ENCODE peak calls at places on chromosome 19, in six cellular contexts. One of them, this sample, is unnamed.

GRCh38 chr19:8269724-8270123 is 38.4 kb downstream of the CD320 start:
- DNase-seq in CD4-positive, alpha-beta T cell: no peak
- DNase-seq in cardiac muscle cell: no peak
- DNase-seq in keratinocyte: no peak
- DNase-seq in AG10803: no peak
- DNase-seq in IMR-90: no peak
- DNase-seq in this sample: no peak

GRCh38 chr19:49847731-49848696 is 2.9 kb upstream of the PTOV1 start:
- DNase-seq in CD4-positive, alpha-beta T cell: no peak
- DNase-seq in cardiac muscle cell: peak; percentile 90
- DNase-seq in keratinocyte: no peak
- DNase-seq in AG10803: peak; percentile 82
- DNase-seq in IMR-90: peak; percentile 91
- DNase-seq in this sample: no peak

GRCh38 chr19:1122021-1122971 is 18.5 kb downstream of the GPX4 start:
- DNase-seq in CD4-positive, alpha-beta T cell: no peak
- DNase-seq in cardiac muscle cell: no peak
- DNase-seq in keratinocyte: no peak
- DNase-seq in AG10803: no peak
- DNase-seq in IMR-90: no peak
- DNase-seq in this sample: no peak

GRCh38 chr19:1286451-1286858 is 782 bp downstream of the EFNA2 start:
- DNase-seq in CD4-positive, alpha-beta T cell: no peak
- DNase-seq in cardiac muscle cell: no peak
- DNase-seq in keratinocyte: no peak
- DNase-seq in AG10803: no peak
- DNase-seq in IMR-90: no peak
- DNase-seq in this sample: no peak

GRCh38 chr19:1863638-1864479 is 480 bp upstream of the KLF16 start:
- DNase-seq in CD4-positive, alpha-beta T cell: peak; percentile 91
- DNase-seq in cardiac muscle cell: peak; percentile 97
- DNase-seq in keratinocyte: no peak
- DNase-seq in AG10803: peak; percentile 93
- DNase-seq in IMR-90: peak; percentile 92
- DNase-seq in this sample: peak; percentile 94

GRCh38 chr19:39327318-39327717 is 6.7 kb upstream of the LRFN1 start:
- DNase-seq in CD4-positive, alpha-beta T cell: no peak
- DNase-seq in cardiac muscle cell: no peak
- DNase-seq in keratinocyte: no peak
- DNase-seq in AG10803: no peak
- DNase-seq in IMR-90: no peak
- DNase-seq in this sample: no peak

GRCh38 chr19:56105090-56105701 is 15.9 kb downstream of the ZNF787 start:
- DNase-seq in CD4-positive, alpha-beta T cell: peak; percentile 54
- DNase-seq in cardiac muscle cell: peak; percentile 61
- DNase-seq in keratinocyte: no peak
- DNase-seq in AG10803: peak; percentile 53
- DNase-seq in IMR-90: peak; percentile 33
- DNase-seq in this sample: peak; percentile 79

GRCh38 chr19:1211494-1212234 is 6.1 kb downstream of the STK11 start:
- DNase-seq in CD4-positive, alpha-beta T cell: no peak
- DNase-seq in cardiac muscle cell: peak; percentile 25
- DNase-seq in keratinocyte: no peak
- DNase-seq in AG10803: no peak
- DNase-seq in IMR-90: no peak
- DNase-seq in this sample: no peak

GRCh38 chr19:14363203-14364097 is 17.8 kb upstream of the ADGRE5 start:
- DNase-seq in CD4-positive, alpha-beta T cell: peak; percentile 50
- DNase-seq in cardiac muscle cell: peak; percentile 96
- DNase-seq in keratinocyte: no peak
- DNase-seq in AG10803: peak; percentile 77
- DNase-seq in IMR-90: peak; percentile 42
- DNase-seq in this sample: peak; percentile 64

GRCh38 chr19:39083983-39084731 is at the start of gene ACP7:
- DNase-seq in CD4-positive, alpha-beta T cell: peak; percentile 7
- DNase-seq in cardiac muscle cell: no peak
- DNase-seq in keratinocyte: no peak
- DNase-seq in AG10803: no peak
- DNase-seq in IMR-90: no peak
- DNase-seq in this sample: no peak

GRCh38 chr19:51186323-51186722 is 38.6 kb upstream of the CD33 start:
- DNase-seq in CD4-positive, alpha-beta T cell: no peak
- DNase-seq in cardiac muscle cell: no peak
- DNase-seq in keratinocyte: no peak
- DNase-seq in AG10803: no peak
- DNase-seq in IMR-90: no peak
- DNase-seq in this sample: no peak

GRCh38 chr19:2755811-2756210 is 16.0 kb upstream of the SLC39A3 start:
- DNase-seq in CD4-positive, alpha-beta T cell: no peak
- DNase-seq in cardiac muscle cell: no peak
- DNase-seq in keratinocyte: no peak
- DNase-seq in AG10803: no peak
- DNase-seq in IMR-90: no peak
- DNase-seq in this sample: no peak

GRCh38 chr19:33377586-33378475 is 4.3 kb downstream of the CEBPG start:
- DNase-seq in CD4-positive, alpha-beta T cell: no peak
- DNase-seq in cardiac muscle cell: no peak
- DNase-seq in keratinocyte: no peak
- DNase-seq in AG10803: peak; percentile 46
- DNase-seq in IMR-90: no peak
- DNase-seq in this sample: no peak

GRCh38 chr19:5392476-5392875 is 51.9 kb upstream of the PTPRS start:
- DNase-seq in CD4-positive, alpha-beta T cell: no peak
- DNase-seq in cardiac muscle cell: no peak
- DNase-seq in keratinocyte: no peak
- DNase-seq in AG10803: no peak
- DNase-seq in IMR-90: no peak
- DNase-seq in this sample: no peak

GRCh38 chr19:5389353-5389752 is 48.7 kb upstream of the PTPRS start:
- DNase-seq in CD4-positive, alpha-beta T cell: no peak
- DNase-seq in cardiac muscle cell: no peak
- DNase-seq in keratinocyte: no peak
- DNase-seq in AG10803: no peak
- DNase-seq in IMR-90: no peak
- DNase-seq in this sample: no peak

GRCh38 chr19:5386841-5387240 is 46.2 kb upstream of the PTPRS start:
- DNase-seq in CD4-positive, alpha-beta T cell: no peak
- DNase-seq in cardiac muscle cell: no peak
- DNase-seq in keratinocyte: no peak
- DNase-seq in AG10803: no peak
- DNase-seq in IMR-90: no peak
- DNase-seq in this sample: no peak

GRCh38 chr19:5393088-5393487 is 52.5 kb upstream of the PTPRS start:
- DNase-seq in CD4-positive, alpha-beta T cell: no peak
- DNase-seq in cardiac muscle cell: no peak
- DNase-seq in keratinocyte: no peak
- DNase-seq in AG10803: no peak
- DNase-seq in IMR-90: no peak
- DNase-seq in this sample: no peak

DNA sequence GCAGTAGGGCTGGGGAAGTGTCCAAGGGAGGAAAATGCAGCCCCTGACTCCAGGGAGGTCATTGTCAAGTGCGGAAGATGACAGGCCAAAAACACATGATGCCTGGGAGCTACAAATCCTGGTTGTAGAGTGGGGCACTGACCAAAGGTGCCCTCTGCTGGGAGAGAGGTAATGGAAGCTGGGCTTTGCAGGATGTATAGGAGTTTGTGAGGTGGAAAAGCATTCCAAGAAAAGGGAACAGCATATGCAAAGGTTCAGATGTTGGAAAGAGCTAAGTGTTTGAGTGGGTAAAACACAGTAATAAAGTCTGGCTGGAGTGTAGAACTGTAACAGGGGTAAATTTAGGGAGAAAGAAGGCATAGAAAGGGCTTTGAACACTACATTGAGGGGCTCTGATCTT is 46.9 kb upstream of the PTPRS start:
- DNase-seq in CD4-positive, alpha-beta T cell: no peak
- DNase-seq in cardiac muscle cell: no peak
- DNase-seq in keratinocyte: no peak
- DNase-seq in AG10803: no peak
- DNase-seq in IMR-90: no peak
- DNase-seq in this sample: no peak
- TF ChIP-seq CTCF in CD4-positive, alpha-beta T cell: no peak
- TF ChIP-seq CTCF in cardiac muscle cell: no peak
- TF ChIP-seq CTCF in keratinocyte: no peak
- TF ChIP-seq CTCF in AG10803: no peak
- TF ChIP-seq CTCF in IMR-90: no peak
- TF ChIP-seq CTCF in this sample: no peak

GRCh38 chr19:5395541-5395940 is 54.9 kb upstream of the PTPRS start:
- DNase-seq in CD4-positive, alpha-beta T cell: no peak
- DNase-seq in cardiac muscle cell: peak; percentile 29
- DNase-seq in keratinocyte: no peak
- DNase-seq in AG10803: peak; percentile 23
- DNase-seq in IMR-90: no peak
- DNase-seq in this sample: no peak

GRCh38 chr19:5396963-5397362 is 56.4 kb upstream of the PTPRS start:
- DNase-seq in CD4-positive, alpha-beta T cell: no peak
- DNase-seq in cardiac muscle cell: no peak
- DNase-seq in keratinocyte: no peak
- DNase-seq in AG10803: no peak
- DNase-seq in IMR-90: no peak
- DNase-seq in this sample: no peak

GRCh38 chr19:5395996-5396939 is 55.7 kb upstream of the PTPRS start:
- DNase-seq in CD4-positive, alpha-beta T cell: no peak
- DNase-seq in cardiac muscle cell: no peak
- DNase-seq in keratinocyte: no peak
- DNase-seq in AG10803: no peak
- DNase-seq in IMR-90: no peak
- DNase-seq in this sample: no peak

GRCh38 chr19:5398693-5399057 is 56.5 kb upstream of the ZNRF4 start:
- DNase-seq in CD4-positive, alpha-beta T cell: no peak
- DNase-seq in cardiac muscle cell: no peak
- DNase-seq in keratinocyte: no peak
- DNase-seq in AG10803: no peak
- DNase-seq in IMR-90: no peak
- DNase-seq in this sample: no peak

DNA sequence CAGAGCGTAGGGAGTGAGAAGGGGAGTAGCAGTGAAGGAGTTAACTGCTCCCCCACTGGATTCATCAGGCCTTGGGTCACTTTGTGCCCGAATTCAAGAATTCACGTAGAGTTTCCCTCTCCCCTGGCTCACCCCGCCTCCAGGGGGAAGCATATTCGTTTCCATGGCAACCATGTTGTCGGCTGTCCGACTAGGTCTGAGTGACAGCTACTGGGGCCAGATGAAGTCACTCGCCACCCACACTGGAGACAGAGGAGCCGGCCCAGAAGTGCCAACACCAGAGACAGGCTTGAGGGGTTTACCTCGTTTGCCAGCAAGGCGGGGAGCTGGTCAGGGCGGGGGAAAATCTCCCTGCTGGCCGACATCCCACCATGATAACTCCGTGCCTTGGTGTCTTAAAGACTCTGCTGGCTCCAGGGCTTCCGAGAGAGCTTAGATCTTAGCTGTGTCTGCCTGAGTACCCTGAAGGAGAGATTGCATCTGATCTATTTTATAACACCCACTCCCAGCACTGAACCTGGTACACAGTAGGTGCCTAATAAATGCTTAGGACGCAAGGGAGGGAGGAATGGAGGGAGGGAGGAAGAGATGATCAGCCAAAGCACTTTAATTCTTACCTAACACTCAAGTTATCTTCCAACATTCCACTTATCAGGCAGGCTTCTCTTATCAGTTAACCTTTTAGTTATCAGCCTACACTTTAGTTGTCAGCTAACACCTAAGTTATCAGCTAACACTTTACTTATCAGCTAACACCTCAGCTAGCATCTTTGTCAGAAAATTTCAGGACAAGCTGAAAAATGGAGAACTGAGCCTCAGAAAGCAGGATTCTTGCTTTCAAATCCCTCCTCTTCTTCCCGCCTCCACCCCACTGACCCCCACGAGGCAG is 57.2 kb upstream of the ZNRF4 start:
- DNase-seq in CD4-positive, alpha-beta T cell: no peak
- DNase-seq in cardiac muscle cell: peak; percentile 11
- DNase-seq in keratinocyte: no peak
- DNase-seq in AG10803: no peak
- DNase-seq in IMR-90: no peak
- DNase-seq in this sample: peak; percentile 55
- TF ChIP-seq CTCF in CD4-positive, alpha-beta T cell: no peak
- TF ChIP-seq CTCF in cardiac muscle cell: no peak
- TF ChIP-seq CTCF in keratinocyte: no peak
- TF ChIP-seq CTCF in AG10803: no peak
- TF ChIP-seq CTCF in IMR-90: no peak
- TF ChIP-seq CTCF in this sample: no peak

DNA sequence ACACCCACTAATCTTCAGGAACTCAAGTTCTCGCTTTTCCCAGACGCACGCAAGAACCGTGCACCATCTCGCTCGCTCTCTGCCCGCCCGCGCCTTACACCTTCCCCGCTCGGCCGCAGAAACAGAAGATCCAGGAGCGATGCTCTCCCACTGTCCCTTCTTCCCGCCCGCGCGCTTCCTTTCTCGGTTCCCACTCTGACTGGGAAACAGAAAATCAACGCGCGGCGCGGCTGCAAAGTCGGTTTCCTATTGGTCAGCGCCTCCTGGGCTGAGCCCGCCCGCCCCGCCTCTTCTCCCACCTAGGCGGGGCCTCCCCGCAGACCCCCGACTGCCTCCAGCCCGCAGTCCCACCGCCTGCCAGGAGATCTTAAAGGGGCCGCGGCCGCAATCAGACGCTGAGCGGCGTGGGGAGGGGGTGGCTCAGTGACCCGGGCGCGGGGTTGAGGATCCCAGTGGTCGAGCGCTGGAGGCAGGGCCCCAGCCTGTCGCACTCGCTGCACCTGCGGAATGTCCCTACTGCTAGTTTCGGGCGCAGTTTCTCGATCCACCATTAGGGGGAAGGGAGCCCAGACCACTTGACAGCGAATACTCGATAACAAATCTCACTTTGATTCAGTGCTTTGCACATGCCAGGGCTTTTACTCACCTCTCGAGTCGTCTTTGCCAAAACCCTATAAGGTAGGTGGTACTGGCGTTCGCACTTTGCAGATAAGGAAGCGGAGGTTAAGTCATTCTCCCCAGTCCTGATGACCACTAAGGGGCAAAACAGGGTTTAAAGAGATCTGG is 700 bp upstream of the SLC25A23 start:
- DNase-seq in CD4-positive, alpha-beta T cell: peak; percentile 95
- DNase-seq in cardiac muscle cell: peak; percentile 99
- DNase-seq in keratinocyte: no peak
- DNase-seq in AG10803: peak; percentile 98
- DNase-seq in IMR-90: peak; percentile 97
- DNase-seq in this sample: peak; percentile 95
- TF ChIP-seq CTCF in CD4-positive, alpha-beta T cell: peak; percentile 75
- TF ChIP-seq CTCF in cardiac muscle cell: peak; percentile 41
- TF ChIP-seq CTCF in keratinocyte: peak; percentile 65
- TF ChIP-seq CTCF in AG10803: peak; percentile 50
- TF ChIP-seq CTCF in IMR-90: peak; percentile 46
- TF ChIP-seq CTCF in this sample: peak; percentile 78

DNA sequence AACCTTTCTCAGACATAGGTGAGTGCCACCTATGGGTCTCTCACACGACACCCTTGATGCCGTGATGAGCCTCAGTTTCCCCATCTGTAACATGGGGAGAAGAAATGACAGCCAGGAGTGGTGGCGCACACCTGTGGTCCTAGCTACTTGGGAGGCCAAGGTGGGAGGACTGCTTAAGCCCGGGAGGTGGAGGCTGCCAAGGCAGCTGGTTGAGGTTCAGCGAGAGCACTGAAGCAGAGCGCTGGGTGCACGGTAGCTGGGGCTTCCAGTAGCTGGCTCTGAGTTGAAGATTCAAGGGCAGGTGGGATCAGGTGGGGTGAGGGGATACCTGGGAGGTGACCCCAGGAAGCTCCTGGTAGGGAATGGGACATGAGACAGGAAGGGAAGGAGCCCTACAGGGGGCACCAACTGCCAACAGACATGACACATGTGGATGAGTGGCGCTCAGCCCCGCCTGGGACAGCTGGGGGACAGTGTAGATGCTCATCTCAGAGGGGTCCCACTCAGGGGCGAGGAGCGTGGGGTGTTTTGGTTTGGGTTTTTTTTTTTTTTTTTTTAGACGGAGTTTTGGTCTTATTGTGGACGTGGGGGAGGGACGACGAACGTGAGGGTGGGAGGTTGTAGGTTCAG is 6.5 kb upstream of the SSBP4 start:
- DNase-seq in CD4-positive, alpha-beta T cell: no peak
- DNase-seq in cardiac muscle cell: no peak
- DNase-seq in keratinocyte: no peak
- DNase-seq in AG10803: no peak
- DNase-seq in IMR-90: no peak
- DNase-seq in this sample: no peak
- TF ChIP-seq CTCF in CD4-positive, alpha-beta T cell: no peak
- TF ChIP-seq CTCF in cardiac muscle cell: no peak
- TF ChIP-seq CTCF in keratinocyte: no peak
- TF ChIP-seq CTCF in AG10803: no peak
- TF ChIP-seq CTCF in IMR-90: no peak
- TF ChIP-seq CTCF in this sample: no peak